ENCODE peak calls at places on chromosome 22, in five cellular contexts. V is heart right ventricle, X is cardiac muscle cell, I is tibial nerve, M is neuronal stem cell. K is an unnamed sample.

GRCh38 chr22:45551310-45552016 is 48.8 kb downstream of the FBLN1 start:
- DNase-seq in V (peak; percentile 49), X (no peak), I (peak; percentile 35), M (no peak), K (peak; percentile 68)

GRCh38 chr22:39309881-39310714 is 9.3 kb downstream of the RPL3 start:
- DNase-seq in V (no peak), X (no peak), I (no peak), M (no peak), K (no peak)

GRCh38 chr22:50313600-50313999 is 6.2 kb upstream of the PLXNB2 start:
- DNase-seq in V (no peak), X (no peak), I (no peak), M (no peak), K (no peak)

GRCh38 chr22:50267591-50268390 is 2.4 kb downstream of the MAPK11 start:
- DNase-seq in V (peak; percentile 77), X (peak; percentile 67), I (peak; percentile 48), M (no peak), K (peak; percentile 71)

GRCh38 chr22:17777005-17777716 is 2.9 kb upstream of the BID start:
- DNase-seq in V (no peak), X (no peak), I (no peak), M (no peak), K (no peak)

GRCh38 chr22:37409557-37409956 is 17.7 kb downstream of the ELFN2 start:
- DNase-seq in V (no peak), X (peak; percentile 57), I (no peak), M (no peak), K (no peak)

GRCh38 chr22:30947821-30948454 is 20.6 kb downstream of the MORC2 start:
- DNase-seq in V (no peak), X (peak; percentile 56), I (no peak), M (peak; percentile 18), K (no peak)

GRCh38 chr22:17218341-17218740 is 894 bp downstream of the ADA2 start:
- DNase-seq in V (no peak), X (no peak), I (no peak), M (no peak), K (no peak)

GRCh38 chr22:44691796-44692661 is 10.0 kb upstream of the PRR5 start:
- DNase-seq in V (no peak), X (no peak), I (no peak), M (no peak), K (no peak)

GRCh38 chr22:49193348-49193747 is 634.3 kb downstream of the BRD1 start:
- DNase-seq in V (peak; percentile 43), X (no peak), I (no peak), M (no peak), K (no peak)

GRCh38 chr22:46169628-46170027 is 19.3 kb downstream of the PPARA start:
- DNase-seq in V (no peak), X (no peak), I (no peak), M (no peak), K (no peak)

GRCh38 chr22:31089101-31090100 is 8.3 kb downstream of the SMTN start:
- DNase-seq in V (peak; percentile 71), X (peak; percentile 73), I (no peak), M (no peak), K (peak; percentile 73)

GRCh38 chr22:38314140-38314991 is 2.9 kb downstream of the CSNK1E start:
- DNase-seq in V (peak; percentile 27), X (no peak), I (no peak), M (no peak), K (no peak)

GRCh38 chr22:44704159-44705021 is 2.4 kb downstream of the PRR5 start:
- DNase-seq in V (no peak), X (no peak), I (no peak), M (no peak), K (no peak)

GRCh38 chr22:45758603-45759002 is 87.0 kb downstream of the ATXN10 start:
- DNase-seq in V (no peak), X (no peak), I (no peak), M (no peak), K (no peak)

GRCh38 chr22:49749885-49750510 is 77.7 kb downstream of the BRD1 start:
- DNase-seq in V (no peak), X (no peak), I (no peak), M (no peak), K (no peak)

GRCh38 chr22:44736581-44737413 is 15.6 kb upstream of the ARHGAP8 start:
- DNase-seq in V (no peak), X (no peak), I (no peak), M (no peak), K (no peak)

GRCh38 chr22:46864314-46865051 is 102.0 kb downstream of the TBC1D22A start:
- DNase-seq in V (no peak), X (no peak), I (no peak), M (no peak), K (no peak)

GRCh38 chr22:45638834-45639746 is 32.5 kb upstream of the ATXN10 start:
- DNase-seq in V (peak; percentile 50), X (no peak), I (peak; percentile 70), M (no peak), K (peak; percentile 56)

GRCh38 chr22:50180727-50181521 is 4.8 kb upstream of the TRABD start:
- DNase-seq in V (no peak), X (no peak), I (no peak), M (no peak), K (peak; percentile 11)

GRCh38 chr22:36465232-36466021 is 16.0 kb downstream of the TXN2 start:
- DNase-seq in V (peak; percentile 52), X (no peak), I (no peak), M (no peak), K (peak; percentile 92)

GRCh38 chr22:40478456-40479125 is 108.2 kb downstream of the SGSM3 start:
- DNase-seq in V (no peak), X (no peak), I (no peak), M (no peak), K (no peak)
- H3K27me3 ChIP-seq in V (no peaks in the 10 kb centered on the region), X (no peaks in the 10 kb centered on the region), I (no peaks in the 10 kb centered on the region), M (no peaks in the 10 kb centered on the region), K (no peaks in the 10 kb centered on the region)

DNA sequence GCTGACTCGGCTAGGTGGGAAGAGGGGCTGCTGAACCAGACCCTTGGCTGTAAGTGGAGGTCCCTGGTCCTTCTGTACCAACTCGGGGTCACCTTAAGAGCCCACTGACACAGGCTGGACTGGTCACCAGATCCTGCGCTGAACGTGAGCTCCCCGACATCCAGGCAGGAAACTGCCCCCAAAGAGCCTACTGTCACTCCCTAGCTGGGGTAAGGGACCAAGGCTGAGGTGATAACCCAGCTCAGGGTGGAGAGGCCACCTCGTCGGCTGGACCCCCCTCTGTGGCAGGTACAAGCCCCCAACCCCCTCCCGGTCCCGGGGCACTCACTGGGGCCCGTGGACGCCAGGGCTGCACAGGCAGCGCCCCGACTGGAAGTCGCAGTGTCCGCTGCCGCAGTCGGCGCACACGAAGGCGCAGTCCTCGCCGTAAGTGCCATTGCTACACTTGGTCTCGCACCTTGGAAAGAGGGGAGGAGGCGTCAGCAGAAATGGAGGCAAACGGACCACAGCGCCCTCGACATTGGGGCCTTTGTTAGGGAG is 7.5 kb downstream of the SCARF2 start:
- DNase-seq in V (no peak), X (no peak), I (no peak), M (no peak), K (no peak)
- H3K27me3 ChIP-seq in V (peaks cover 10% of the 10 kb centered on the region), X (peaks cover 51% of the 10 kb centered on the region), I (no peaks in the 10 kb centered on the region), M (peaks cover 80% of the 10 kb centered on the region), K (no peaks in the 10 kb centered on the region)

GRCh38 chr22:22164541-22165272 is 79.9 kb upstream of the VPREB1 start:
- DNase-seq in V (no peak), X (no peak), I (no peak), M (no peak), K (no peak)
- H3K27me3 ChIP-seq in V (no peaks in the 10 kb centered on the region), X (peaks cover 77% of the 10 kb centered on the region), I (no peaks in the 10 kb centered on the region), M (peaks cover 53% of the 10 kb centered on the region), K (no peaks in the 10 kb centered on the region)

GRCh38 chr22:19611590-19611989 is 87.4 kb upstream of the CLDN5 start:
- DNase-seq in V (no peak), X (no peak), I (no peak), M (no peak), K (no peak)
- H3K27me3 ChIP-seq in V (peaks cover 4% of the 10 kb centered on the region), X (no peaks in the 10 kb centered on the region), I (no peaks in the 10 kb centered on the region), M (peaks cover 4% of the 10 kb centered on the region), K (no peaks in the 10 kb centered on the region)

DNA sequence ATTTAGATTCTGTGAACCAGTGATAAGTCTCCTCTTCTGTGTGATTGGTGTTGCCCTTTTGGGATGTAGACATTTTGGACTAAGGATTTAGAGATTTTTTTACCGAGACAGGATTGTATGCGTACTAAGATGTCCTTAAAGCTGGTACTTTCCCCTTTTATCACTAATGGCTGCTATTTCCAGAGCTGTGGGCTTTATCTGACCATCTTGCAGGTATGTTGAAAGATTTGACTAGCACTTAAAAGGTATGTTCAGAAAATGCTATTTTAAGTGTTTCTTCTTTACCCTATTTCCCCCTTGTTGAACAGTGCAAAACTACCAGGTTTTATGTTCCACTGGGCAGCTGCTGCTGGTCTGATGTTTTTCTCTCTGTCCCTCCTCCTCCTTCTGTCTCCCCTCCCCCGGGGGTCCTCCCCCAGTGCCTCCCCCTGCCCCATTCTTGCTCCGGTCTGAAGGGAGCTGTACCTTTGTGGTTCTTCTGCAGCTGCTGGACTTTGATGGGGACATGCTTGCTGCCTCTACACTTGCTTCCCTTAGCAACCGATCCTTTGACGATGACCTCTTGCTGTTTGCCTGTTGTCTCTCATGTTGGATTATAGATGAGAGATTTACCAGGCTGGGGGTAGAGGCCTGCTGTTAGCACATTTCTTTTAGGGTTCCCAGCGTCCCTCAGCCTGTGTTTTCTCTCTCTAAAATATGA is 59.6 kb downstream of the ZNRF3 start:
- DNase-seq in V (no peak), X (peak; percentile 31), I (no peak), M (peak; percentile 48), K (no peak)
- H3K27me3 ChIP-seq in V (no peaks in the 10 kb centered on the region), X (no peaks in the 10 kb centered on the region), I (no peaks in the 10 kb centered on the region), M (no peaks in the 10 kb centered on the region), K (no peaks in the 10 kb centered on the region)

GRCh38 chr22:25922141-25922540 is 180.2 kb downstream of the MYO18B start:
- DNase-seq in V (no peak), X (no peak), I (no peak), M (no peak), K (no peak)
- H3K27me3 ChIP-seq in V (no peaks in the 10 kb centered on the region), X (no peaks in the 10 kb centered on the region), I (no peaks in the 10 kb centered on the region), M (no peaks in the 10 kb centered on the region), K (no peaks in the 10 kb centered on the region)

DNA sequence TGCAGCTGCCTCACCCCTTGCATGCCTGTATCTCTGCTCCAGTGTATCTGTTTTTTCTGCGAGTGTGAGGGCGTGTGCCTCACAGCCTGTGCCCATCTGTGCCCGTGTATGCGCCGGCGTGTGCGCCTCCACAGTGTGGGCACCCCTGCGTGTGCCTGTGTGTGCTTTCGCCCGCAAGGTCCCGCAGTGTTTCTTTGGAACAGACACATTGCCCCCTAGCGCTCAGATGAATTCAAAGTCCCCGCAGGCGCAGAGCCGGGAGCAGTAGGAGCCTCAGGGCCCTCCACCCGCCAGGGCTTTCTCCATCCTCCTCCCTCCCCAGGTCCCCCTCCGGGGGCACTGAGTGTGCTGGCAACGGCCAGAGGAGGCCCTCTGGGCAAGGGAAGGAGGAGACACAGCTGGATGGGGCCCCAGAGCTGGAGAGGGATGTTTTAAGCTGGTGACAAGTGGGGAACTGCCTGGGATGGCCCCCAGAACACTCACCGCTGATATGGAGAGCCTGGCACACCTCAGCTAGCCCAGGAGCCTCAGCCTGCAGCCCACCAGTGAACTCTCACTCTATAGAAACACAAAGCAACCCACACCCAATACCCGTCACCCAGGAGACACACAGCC is 3.2 kb upstream of the MN1 start:
- DNase-seq in V (peak; percentile 70), X (peak; percentile 85), I (peak; percentile 81), M (peak; percentile 64), K (peak; percentile 62)
- H3K27me3 ChIP-seq in V (no peaks in the 10 kb centered on the region), X (peaks cover 4% of the 10 kb centered on the region), I (no peaks in the 10 kb centered on the region), M (no peaks in the 10 kb centered on the region), K (peaks cover 6% of the 10 kb centered on the region)

K was measured in uterus.